ENCODE peak calls at places on chromosomes 4 and X, in seven cellular contexts. Z, C, U, L, X, J and Q are unnamed samples.

GRCh38 chr4:110631582-110632505 is 9.0 kb upstream of the PITX2 start:
- DNase-seq in Z (peak), C (peak), U (peak), L (peak), X (peak), J (peak), Q (peak)

GRCh38 chrX:108484251-108484650 is 44.6 kb downstream of the COL4A5 start:
- DNase-seq in Z (no peak), C (no peak), U (no peak), L (no peak), X (no peak), J (no peak), Q (no peak)

GRCh38 chr4:123643691-123644090 is 247.1 kb downstream of the SPRY1 start:
- DNase-seq in Z (no peak), C (no peak), U (no peak), L (no peak), X (no peak), J (no peak), Q (no peak)

GRCh38 chr4:152536545-152537182 is 772 bp upstream of the FBXW7 start:
- DNase-seq in Z (no peak), C (peak), U (no peak), L (peak), X (peak), J (peak), Q (peak)

GRCh38 chrX:46647251-46647650 is 73.7 kb downstream of the CHST7 start:
- DNase-seq in Z (no peak), C (no peak), U (no peak), L (no peak), X (no peak), J (no peak), Q (peak)

GRCh38 chr4:38949416-38950051 is 81.9 kb downstream of the FAM114A1 start:
- DNase-seq in Z (no peak), C (no peak), U (no peak), L (peak), X (no peak), J (no peak), Q (peak)

GRCh38 chr4:109682875-109683274 is 20.4 kb downstream of the CASP6 start:
- DNase-seq in Z (no peak), C (no peak), U (no peak), L (no peak), X (no peak), J (no peak), Q (no peak)

GRCh38 chr4:6644792-6645530 is 4.5 kb downstream of the MRFAP1 start:
- DNase-seq in Z (no peak), C (no peak), U (no peak), L (no peak), X (no peak), J (no peak), Q (no peak)

GRCh38 chrX:21490341-21490740 is 116.1 kb downstream of the CNKSR2 start:
- DNase-seq in Z (no peak), C (no peak), U (no peak), L (no peak), X (no peak), J (no peak), Q (no peak)

GRCh38 chrX:106802388-106803275 is at the start of gene TBC1D8B:
- DNase-seq in Z (peak), C (peak), U (peak), L (peak), X (peak), J (peak), Q (peak)

GRCh38 chr4:94435874-94436273 is 15.9 kb upstream of the PDLIM5 start:
- DNase-seq in Z (no peak), C (no peak), U (no peak), L (no peak), X (no peak), J (no peak), Q (no peak)

GRCh38 chr4:134200811-134201215 is 776 bp downstream of the PABPC4L start:
- DNase-seq in Z (peak), C (no peak), U (no peak), L (no peak), X (no peak), J (no peak), Q (no peak)

GRCh38 chrX:150446995-150447394 is 83.9 kb downstream of the MAMLD1 start:
- DNase-seq in Z (no peak), C (no peak), U (no peak), L (no peak), X (no peak), J (no peak), Q (no peak)

GRCh38 chr4:149017022-149017734 is 575.0 kb upstream of the NR3C2 start:
- DNase-seq in Z (no peak), C (no peak), U (no peak), L (no peak), X (no peak), J (no peak), Q (no peak)

GRCh38 chr4:113869743-113870375 is 108.3 kb upstream of the CAMK2D start:
- DNase-seq in Z (no peak), C (no peak), U (peak), L (peak), X (no peak), J (peak), Q (no peak)

GRCh38 chrX:115017455-115017854 is at the start of gene IL13RA2:
- DNase-seq in Z (no peak), C (no peak), U (no peak), L (no peak), X (no peak), J (no peak), Q (no peak)

GRCh38 chrX:107272431-107272921 is 66.1 kb downstream of the DNAAF6 start:
- DNase-seq in Z (no peak), C (no peak), U (peak), L (no peak), X (no peak), J (no peak), Q (peak)

GRCh38 chr4:100366213-100366612 is 151.6 kb downstream of the EMCN start:
- DNase-seq in Z (no peak), C (no peak), U (no peak), L (no peak), X (no peak), J (no peak), Q (no peak)

GRCh38 chr4:42953316-42953715 is 60.8 kb downstream of the GRXCR1 start:
- DNase-seq in Z (no peak), C (no peak), U (no peak), L (no peak), X (no peak), J (no peak), Q (no peak)

GRCh38 chr4:139898293-139898692 is 232.7 kb downstream of the MGST2 start:
- DNase-seq in Z (no peak), C (no peak), U (no peak), L (peak), X (no peak), J (peak), Q (no peak)

GRCh38 chrX:28205905-28206304 is 224.7 kb upstream of the DCAF8L1 start:
- DNase-seq in Z (no peak), C (no peak), U (no peak), L (no peak), X (no peak), J (no peak), Q (no peak)

GRCh38 chr4:3475041-3475712 is 12.1 kb downstream of the DOK7 start:
- DNase-seq in Z (peak), C (no peak), U (no peak), L (no peak), X (no peak), J (no peak), Q (no peak)

GRCh38 chr4:53012738-53013137 is 150.6 kb downstream of the RASL11B start:
- DNase-seq in Z (no peak), C (no peak), U (no peak), L (peak), X (no peak), J (no peak), Q (no peak)

GRCh38 chrX:152878976-152879755 is 18.7 kb upstream of the ZNF185 start:
- DNase-seq in Z (no peak), C (no peak), U (no peak), L (no peak), X (no peak), J (no peak), Q (no peak)

GRCh38 chrX:71367396-71367795 is 1.2 kb downstream of the TAF1 start:
- DNase-seq in Z (no peak), C (no peak), U (peak), L (no peak), X (no peak), J (no peak), Q (no peak)

GRCh38 chrX:68332156-68332823 is 101.0 kb downstream of the OPHN1 start:
- DNase-seq in Z (no peak), C (no peak), U (no peak), L (no peak), X (no peak), J (no peak), Q (no peak)

GRCh38 chr4:74503580-74503979 is 58.6 kb downstream of the AREG start:
- DNase-seq in Z (no peak), C (no peak), U (no peak), L (no peak), X (no peak), J (no peak), Q (no peak)

GRCh38 chr4:163107754-163108153 is 58.9 kb downstream of the NAF1 start:
- DNase-seq in Z (no peak), C (no peak), U (no peak), L (peak), X (no peak), J (peak), Q (no peak)